ENCODE peak calls at places on chromosomes 5 and 9, in seven cellular contexts. One of them, this sample, is unnamed.

GRCh38 chr9:96663506-96664120 is 8.5 kb upstream of the PRXL2C start:
- DNase-seq in GM12878: no peak
- DNase-seq in mucosa of descending colon: no peak
- DNase-seq in heart right ventricle: no peak
- DNase-seq in suprapubic skin: no peak
- DNase-seq in pancreas: no peak
- DNase-seq in GM12865: no peak
- DNase-seq in this sample: no peak

GRCh38 chr5:14343376-14343775 is 200.2 kb downstream of the TRIO start:
- DNase-seq in pancreas: no peak
- DNase-seq in GM12865: no peak
- DNase-seq in suprapubic skin: no peak
- DNase-seq in mucosa of descending colon: no peak
- DNase-seq in heart right ventricle: no peak
- DNase-seq in GM12878: no peak
- DNase-seq in this sample: no peak

GRCh38 chr9:130101963-130102362 is 48.3 kb downstream of the GPR107 start:
- DNase-seq in pancreas: peak
- DNase-seq in GM12865: no peak
- DNase-seq in mucosa of descending colon: no peak
- DNase-seq in suprapubic skin: no peak
- DNase-seq in heart right ventricle: no peak
- DNase-seq in GM12878: no peak
- DNase-seq in this sample: no peak

GRCh38 chr9:70101265-70101664 is 57.6 kb downstream of the MAMDC2 start:
- DNase-seq in pancreas: no peak
- DNase-seq in mucosa of descending colon: no peak
- DNase-seq in heart right ventricle: no peak
- DNase-seq in GM12865: no peak
- DNase-seq in GM12878: no peak
- DNase-seq in suprapubic skin: no peak
- DNase-seq in this sample: peak

GRCh38 chr5:176507911-176508310 is 29.3 kb downstream of the RNF44 start:
- DNase-seq in heart right ventricle: no peak
- DNase-seq in mucosa of descending colon: no peak
- DNase-seq in GM12878: no peak
- DNase-seq in GM12865: no peak
- DNase-seq in pancreas: no peak
- DNase-seq in suprapubic skin: no peak
- DNase-seq in this sample: no peak

GRCh38 chr5:131079232-131079631 is 85.8 kb downstream of the HINT1 start:
- DNase-seq in pancreas: no peak
- DNase-seq in GM12865: no peak
- DNase-seq in heart right ventricle: no peak
- DNase-seq in GM12878: no peak
- DNase-seq in mucosa of descending colon: no peak
- DNase-seq in suprapubic skin: no peak
- DNase-seq in this sample: no peak

GRCh38 chr9:86974421-86974820 is 27.1 kb upstream of the GAS1 start:
- DNase-seq in heart right ventricle: no peak
- DNase-seq in GM12878: no peak
- DNase-seq in mucosa of descending colon: no peak
- DNase-seq in pancreas: no peak
- DNase-seq in GM12865: no peak
- DNase-seq in suprapubic skin: no peak
- DNase-seq in this sample: no peak

GRCh38 chr5:106454651-106455415 is 1215.9 kb downstream of the EFNA5 start:
- DNase-seq in GM12878: no peak
- DNase-seq in suprapubic skin: no peak
- DNase-seq in heart right ventricle: no peak
- DNase-seq in pancreas: no peak
- DNase-seq in mucosa of descending colon: no peak
- DNase-seq in GM12865: peak
- DNase-seq in this sample: no peak

GRCh38 chr5:149301744-149302380 is 30.2 kb downstream of the AFAP1L1 start:
- DNase-seq in suprapubic skin: no peak
- DNase-seq in GM12865: no peak
- DNase-seq in pancreas: no peak
- DNase-seq in mucosa of descending colon: no peak
- DNase-seq in heart right ventricle: no peak
- DNase-seq in GM12878: no peak
- DNase-seq in this sample: peak

GRCh38 chr5:89597878-89598277 is 714.9 kb upstream of the MEF2C start:
- DNase-seq in pancreas: no peak
- DNase-seq in suprapubic skin: no peak
- DNase-seq in mucosa of descending colon: no peak
- DNase-seq in GM12865: peak
- DNase-seq in GM12878: no peak
- DNase-seq in heart right ventricle: no peak
- DNase-seq in this sample: no peak

GRCh38 chr9:94799578-94800264 is 73.2 kb downstream of the AOPEP start:
- DNase-seq in GM12878: no peak
- DNase-seq in suprapubic skin: no peak
- DNase-seq in pancreas: no peak
- DNase-seq in GM12865: no peak
- DNase-seq in mucosa of descending colon: no peak
- DNase-seq in heart right ventricle: no peak
- DNase-seq in this sample: no peak

GRCh38 chr5:150774145-150774544 is 4.4 kb upstream of the SMIM3 start:
- DNase-seq in heart right ventricle: no peak
- DNase-seq in pancreas: no peak
- DNase-seq in GM12865: no peak
- DNase-seq in GM12878: no peak
- DNase-seq in suprapubic skin: no peak
- DNase-seq in mucosa of descending colon: no peak
- DNase-seq in this sample: peak

GRCh38 chr5:157563373-157564148 is 12.0 kb downstream of the ADAM19 start:
- DNase-seq in pancreas: no peak
- DNase-seq in heart right ventricle: peak
- DNase-seq in suprapubic skin: no peak
- DNase-seq in GM12865: no peak
- DNase-seq in GM12878: no peak
- DNase-seq in mucosa of descending colon: no peak
- DNase-seq in this sample: peak

GRCh38 chr5:165497707-165498106 is 1992.3 kb downstream of the MAT2B start:
- DNase-seq in mucosa of descending colon: no peak
- DNase-seq in GM12878: no peak
- DNase-seq in pancreas: no peak
- DNase-seq in heart right ventricle: no peak
- DNase-seq in suprapubic skin: no peak
- DNase-seq in GM12865: peak
- DNase-seq in this sample: no peak
- TF ChIP-seq CTCF in mucosa of descending colon: no peak
- TF ChIP-seq CTCF in GM12878: peak
- TF ChIP-seq CTCF in pancreas: no peak
- TF ChIP-seq CTCF in heart right ventricle: peak
- TF ChIP-seq CTCF in suprapubic skin: no peak
- TF ChIP-seq CTCF in GM12865: peak
- TF ChIP-seq CTCF in this sample: peak

GRCh38 chr5:126808619-126809018 is 31.7 kb downstream of the LMNB1 start:
- DNase-seq in mucosa of descending colon: no peak
- DNase-seq in GM12878: no peak
- DNase-seq in GM12865: peak
- DNase-seq in heart right ventricle: no peak
- DNase-seq in suprapubic skin: no peak
- DNase-seq in pancreas: no peak
- DNase-seq in this sample: peak
- TF ChIP-seq CTCF in mucosa of descending colon: no peak
- TF ChIP-seq CTCF in GM12878: peak
- TF ChIP-seq CTCF in GM12865: peak
- TF ChIP-seq CTCF in heart right ventricle: peak
- TF ChIP-seq CTCF in suprapubic skin: peak
- TF ChIP-seq CTCF in pancreas: peak
- TF ChIP-seq CTCF in this sample: peak

GRCh38 chr9:124899845-124900244 is 37.9 kb downstream of the ARPC5L start:
- DNase-seq in GM12865: no peak
- DNase-seq in pancreas: no peak
- DNase-seq in GM12878: no peak
- DNase-seq in mucosa of descending colon: no peak
- DNase-seq in heart right ventricle: no peak
- DNase-seq in suprapubic skin: no peak
- DNase-seq in this sample: no peak

GRCh38 chr9:124897570-124898460 is 35.9 kb downstream of the ARPC5L start:
- DNase-seq in pancreas: no peak
- DNase-seq in mucosa of descending colon: no peak
- DNase-seq in GM12865: no peak
- DNase-seq in heart right ventricle: no peak
- DNase-seq in suprapubic skin: no peak
- DNase-seq in GM12878: no peak
- DNase-seq in this sample: no peak

GRCh38 chr9:124894035-124894740 is 32.3 kb downstream of the ARPC5L start:
- DNase-seq in mucosa of descending colon: no peak
- DNase-seq in suprapubic skin: no peak
- DNase-seq in GM12865: no peak
- DNase-seq in heart right ventricle: no peak
- DNase-seq in pancreas: no peak
- DNase-seq in GM12878: no peak
- DNase-seq in this sample: no peak

GRCh38 chr9:124890179-124890578 is 28.2 kb downstream of the ARPC5L start:
- DNase-seq in GM12878: no peak
- DNase-seq in heart right ventricle: no peak
- DNase-seq in suprapubic skin: no peak
- DNase-seq in mucosa of descending colon: no peak
- DNase-seq in pancreas: no peak
- DNase-seq in GM12865: no peak
- DNase-seq in this sample: no peak

DNA sequence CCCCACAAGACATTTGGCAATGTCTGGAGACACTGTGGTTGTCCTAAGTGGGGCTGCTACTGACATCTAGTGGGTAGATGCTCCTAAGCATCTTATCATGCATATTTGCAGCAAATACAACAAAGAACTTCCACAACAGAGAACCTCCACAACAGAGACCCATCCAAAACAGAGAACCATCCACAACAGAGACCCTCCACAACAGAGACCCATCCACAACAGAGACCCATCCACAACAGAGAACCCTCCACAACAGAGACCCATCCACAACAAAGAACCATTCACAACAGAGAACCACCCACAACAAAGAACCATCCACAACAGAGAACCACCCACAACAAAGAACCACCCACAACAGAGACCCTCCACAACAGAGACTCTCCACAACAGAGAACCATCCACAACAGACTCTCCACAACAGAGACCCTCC is 32.8 kb downstream of the ARPC5L start:
- DNase-seq in heart right ventricle: no peak
- DNase-seq in GM12865: peak
- DNase-seq in GM12878: no peak
- DNase-seq in mucosa of descending colon: no peak
- DNase-seq in suprapubic skin: no peak
- DNase-seq in pancreas: no peak
- DNase-seq in this sample: peak
- TF ChIP-seq CTCF in heart right ventricle: peak
- TF ChIP-seq CTCF in GM12865: peak
- TF ChIP-seq CTCF in GM12878: peak
- TF ChIP-seq CTCF in mucosa of descending colon: no peak
- TF ChIP-seq CTCF in suprapubic skin: peak
- TF ChIP-seq CTCF in pancreas: no peak
- TF ChIP-seq CTCF in this sample: peak

DNA sequence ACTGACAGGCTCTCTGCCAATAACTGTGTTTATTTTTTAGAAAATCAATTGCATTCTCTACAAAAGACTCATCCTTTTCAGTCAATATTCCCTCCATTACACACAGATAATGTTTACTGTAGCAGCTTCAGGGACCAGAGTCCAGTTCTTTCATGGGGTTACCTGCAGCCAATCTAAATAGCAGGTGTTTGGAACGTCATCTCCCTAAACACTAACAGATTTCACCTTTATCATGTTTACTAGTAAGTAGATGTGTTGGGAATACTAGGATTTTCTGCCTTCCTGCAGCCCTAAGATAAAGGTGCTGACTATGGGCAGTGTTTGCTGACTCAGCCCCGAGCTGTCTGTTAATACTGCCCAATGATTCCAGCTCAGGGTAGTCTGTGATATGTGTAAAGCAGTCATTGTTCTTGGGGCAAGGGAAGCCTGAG is 447.0 kb downstream of the KIF4B start:
- DNase-seq in pancreas: no peak
- DNase-seq in suprapubic skin: no peak
- DNase-seq in heart right ventricle: no peak
- DNase-seq in GM12878: no peak
- DNase-seq in mucosa of descending colon: no peak
- DNase-seq in GM12865: no peak
- DNase-seq in this sample: no peak
- TF ChIP-seq CTCF in pancreas: no peak
- TF ChIP-seq CTCF in suprapubic skin: no peak
- TF ChIP-seq CTCF in heart right ventricle: no peak
- TF ChIP-seq CTCF in GM12878: no peak
- TF ChIP-seq CTCF in mucosa of descending colon: no peak
- TF ChIP-seq CTCF in GM12865: no peak
- TF ChIP-seq CTCF in this sample: no peak

GRCh38 chr5:35924122-35924949 is 14.1 kb downstream of the CAPSL start:
- DNase-seq in heart right ventricle: no peak
- DNase-seq in GM12878: no peak
- DNase-seq in mucosa of descending colon: no peak
- DNase-seq in pancreas: no peak
- DNase-seq in GM12865: no peak
- DNase-seq in suprapubic skin: no peak
- DNase-seq in this sample: peak

GRCh38 chr5:35919191-35919590 is 19.2 kb downstream of the CAPSL start:
- DNase-seq in heart right ventricle: no peak
- DNase-seq in GM12878: no peak
- DNase-seq in mucosa of descending colon: no peak
- DNase-seq in pancreas: no peak
- DNase-seq in GM12865: no peak
- DNase-seq in suprapubic skin: no peak
- DNase-seq in this sample: peak

GRCh38 chr5:35922468-35922867 is 16.0 kb downstream of the CAPSL start:
- DNase-seq in suprapubic skin: no peak
- DNase-seq in GM12878: no peak
- DNase-seq in mucosa of descending colon: no peak
- DNase-seq in heart right ventricle: no peak
- DNase-seq in GM12865: no peak
- DNase-seq in pancreas: no peak
- DNase-seq in this sample: no peak

GRCh38 chr5:35921930-35922329 is 16.5 kb downstream of the CAPSL start:
- DNase-seq in heart right ventricle: no peak
- DNase-seq in GM12878: no peak
- DNase-seq in GM12865: no peak
- DNase-seq in suprapubic skin: no peak
- DNase-seq in pancreas: no peak
- DNase-seq in mucosa of descending colon: no peak
- DNase-seq in this sample: no peak

DNA sequence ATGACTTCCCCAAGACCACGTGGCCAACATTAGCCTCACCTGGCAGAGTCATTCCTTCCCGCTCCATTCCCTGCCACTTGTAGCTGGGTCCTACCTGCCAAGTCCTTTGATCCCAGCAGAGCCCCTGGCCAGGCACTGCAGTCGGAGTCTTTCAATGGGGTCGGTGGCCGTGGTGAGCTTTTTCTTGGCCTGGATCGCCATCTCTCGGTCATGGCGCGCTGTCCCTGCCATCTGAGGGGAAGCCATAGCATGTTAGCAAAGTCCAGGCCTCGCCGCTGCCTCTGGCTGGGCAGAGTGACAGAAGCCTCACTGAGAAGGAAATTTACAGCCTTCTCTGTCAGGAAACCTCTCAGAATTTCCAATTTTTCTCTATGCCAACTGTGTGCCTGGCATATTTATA is 17.5 kb downstream of the CAPSL start:
- DNase-seq in GM12878: no peak
- DNase-seq in mucosa of descending colon: no peak
- DNase-seq in pancreas: no peak
- DNase-seq in heart right ventricle: no peak
- DNase-seq in GM12865: no peak
- DNase-seq in suprapubic skin: no peak
- DNase-seq in this sample: no peak
- TF ChIP-seq CTCF in GM12878: peak
- TF ChIP-seq CTCF in mucosa of descending colon: no peak
- TF ChIP-seq CTCF in pancreas: no peak
- TF ChIP-seq CTCF in heart right ventricle: no peak
- TF ChIP-seq CTCF in GM12865: no peak
- TF ChIP-seq CTCF in suprapubic skin: no peak
- TF ChIP-seq CTCF in this sample: peak